ENCODE peak calls at places on chromosomes 4 and X, in four cellular contexts. K, W, P and J are unnamed samples.

GRCh38 chr4:126995235-126995634 is 637.5 kb upstream of the INTU start:
- DNase-seq in K (no peak), W (no peak), P (no peak), J (no peak)

GRCh38 chr4:56505269-56506109 is at the start of gene ARL9:
- DNase-seq in P (peak), W (peak), K (no peak), J (peak)

GRCh38 chrX:3166670-3167455 is 125.6 kb downstream of the ARSF start:
- DNase-seq in K (no peak), P (no peak), W (no peak), J (no peak)

GRCh38 chr4:1523907-1524636 is 117.8 kb upstream of the NKX1-1 start:
- DNase-seq in P (no peak), K (no peak), W (peak), J (no peak)

GRCh38 chr4:27973056-27973455 is 1112.4 kb downstream of the STIM2 start:
- DNase-seq in P (no peak), W (no peak), K (no peak), J (no peak)

GRCh38 chrX:67543818-67544217 is at the start of gene AR:
- DNase-seq in W (peak), P (peak), K (no peak), J (peak)

GRCh38 chrX:115226929-115227328 is 7.0 kb downstream of the LRCH2 start:
- DNase-seq in P (no peak), W (no peak), K (no peak), J (peak)

GRCh38 chrX:40109288-40110008 is 11.7 kb upstream of the BCOR start:
- DNase-seq in K (no peak), W (peak), P (peak), J (peak)

GRCh38 chrX:69150294-69150960 is 14.8 kb downstream of the PJA1 start:
- DNase-seq in W (no peak), P (peak), K (no peak), J (peak)

GRCh38 chr4:16827762-16828724 is 70.4 kb downstream of the LDB2 start:
- DNase-seq in K (no peak), P (no peak), W (no peak), J (no peak)

GRCh38 chr4:56976878-56977320 is 507 bp downstream of the NOA1 start:
- DNase-seq in W (peak), K (no peak), P (peak), J (peak)

GRCh38 chr4:82428526-82428968 is 1.7 kb downstream of the HNRNPDL start:
- DNase-seq in K (no peak), P (no peak), W (no peak), J (no peak)

GRCh38 chr4:121789960-121790829 is 10.9 kb upstream of the EXOSC9 start:
- DNase-seq in K (no peak), P (no peak), W (no peak), J (no peak)

GRCh38 chrX:16348286-16348685 is 181.0 kb downstream of the MAGEB17 start:
- DNase-seq in W (no peak), K (no peak), P (no peak), J (no peak)

GRCh38 chr4:8835521-8836365 is 35.9 kb downstream of the HMX1 start:
- DNase-seq in P (no peak), K (no peak), W (peak), J (peak)

GRCh38 chrX:3599787-3600465 is 113.5 kb downstream of the PRKX start:
- DNase-seq in P (no peak), K (no peak), W (no peak), J (no peak)

GRCh38 chr4:145535202-145535601 is 53.5 kb downstream of the SMAD1 start:
- DNase-seq in W (no peak), P (no peak), K (no peak), J (no peak)

GRCh38 chrX:51178352-51178751 is 154.3 kb upstream of the NUDT10 start:
- DNase-seq in P (no peak), W (no peak), K (no peak), J (no peak)

GRCh38 chr4:37981844-37982720 is 21.9 kb downstream of the PTTG2 start:
- DNase-seq in W (no peak), K (no peak), P (no peak), J (peak)

GRCh38 chrX:65643046-65643785 is 24.2 kb upstream of the MSN start:
- DNase-seq in P (no peak), K (no peak), W (no peak), J (no peak)

GRCh38 chr4:181799670-181800069 is 443.5 kb upstream of the TENM3 start:
- DNase-seq in P (no peak), K (no peak), W (no peak), J (no peak)

GRCh38 chr4:180652533-180652932 is 1590.7 kb upstream of the TENM3 start:
- DNase-seq in P (no peak), W (no peak), K (no peak), J (no peak)

GRCh38 chrX:116318672-116319071 is 117.7 kb upstream of the SLC6A14 start:
- DNase-seq in P (no peak), W (no peak), K (no peak), J (no peak)

DNA sequence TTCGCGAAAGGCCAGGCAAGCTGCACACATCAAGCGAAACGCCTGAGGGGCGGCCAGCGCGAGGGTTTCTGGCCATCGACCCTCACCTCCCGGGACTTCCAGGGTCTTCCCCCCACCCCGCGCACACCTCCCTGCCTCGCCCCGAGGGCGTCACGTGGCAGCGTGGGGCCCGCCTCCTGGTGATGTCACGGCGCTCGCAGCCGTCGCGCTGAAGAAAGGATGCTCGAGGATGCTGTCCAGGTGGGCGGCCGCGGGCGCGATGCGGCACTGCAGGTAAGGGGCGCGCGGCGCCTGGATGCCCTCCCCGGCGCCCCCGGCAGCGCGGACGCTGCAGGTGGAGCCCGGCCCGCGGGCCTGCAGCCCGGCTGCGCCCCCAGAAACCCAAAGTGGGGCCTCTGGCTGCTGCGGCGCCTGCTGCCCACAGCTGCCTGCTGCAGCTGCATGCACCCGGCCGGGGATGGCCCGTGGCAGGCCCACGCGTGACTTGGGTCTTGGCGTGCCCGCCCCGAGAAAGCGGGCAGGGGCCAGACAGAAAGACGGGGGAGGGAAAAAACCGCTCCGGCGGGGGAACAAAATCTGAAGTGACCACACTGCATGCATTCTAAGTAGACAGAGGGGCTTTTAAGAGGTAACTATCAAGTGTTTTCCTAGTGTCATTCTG is 1.6 kb downstream of the CLCN4 start:
- DNase-seq in W (no peak), P (no peak), K (no peak), J (peak)
- H3K4me3 ChIP-seq in W (no peak), P (no peak), K (no peak), J (peak)

GRCh38 chrX:37905436-37906147 is 58.2 kb upstream of the DYNLT3 start:
- DNase-seq in P (no peak), K (no peak), W (peak), J (peak)
- H3K9ac ChIP-seq in P (no peak), K (no peak), W (no peak), J (no peak)

DNA sequence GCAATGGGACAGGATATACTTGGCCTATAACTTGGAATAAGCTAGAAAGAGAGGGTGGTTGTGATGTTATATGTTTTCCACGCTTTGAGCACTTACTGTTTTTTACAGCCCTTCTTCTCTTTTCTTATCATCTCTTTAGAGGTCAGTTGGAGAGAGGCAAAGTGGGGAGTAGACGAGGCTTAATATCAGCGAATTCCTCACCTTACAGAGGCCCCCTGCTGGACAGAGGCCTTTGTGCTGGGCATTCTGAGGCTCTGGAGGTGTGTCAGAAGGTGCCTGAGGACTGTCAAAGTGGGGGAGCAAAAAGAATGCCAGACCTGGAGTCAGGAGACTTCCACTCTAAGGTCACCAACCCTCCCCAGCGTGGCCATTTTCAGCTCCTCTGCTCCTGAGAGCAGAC is 42.5 kb downstream of the MAMLD1 start:
- DNase-seq in P (no peak), K (no peak), W (no peak), J (peak)
- TF ChIP-seq CTCF in P (no peak), K (peak), W (no peak), J (peak)

GRCh38 chr4:178414881-178415446 is 972.7 kb upstream of the AGA start:
- DNase-seq in K (no peak), P (no peak), W (peak), J (no peak)
- H3K4me3 ChIP-seq in K (no peak), P (no peak), W (no peak), J (no peak)

GRCh38 chrX:7926501-7926900 is 712 bp downstream of the PNPLA4 start:
- DNase-seq in P (no peak), W (no peak), K (no peak), J (no peak)
- H3K9ac ChIP-seq in P (peak), W (peak), K (peak), J (no peak)

GRCh38 chr4:120290553-120290952 is 223.9 kb upstream of the MAD2L1 start:
- DNase-seq in P (no peak), K (no peak), W (no peak), J (no peak)
- TF ChIP-seq CTCF in P (no peak), K (no peak), W (no peak), J (no peak)

GRCh38 chr4:89357787-89358186 is 50.2 kb upstream of the GPRIN3 start:
- DNase-seq in P (no peak), K (no peak), W (no peak), J (no peak)

GRCh38 chr4:89353514-89353913 is 45.9 kb upstream of the GPRIN3 start:
- DNase-seq in W (no peak), P (no peak), K (no peak), J (no peak)

GRCh38 chr4:89356086-89356485 is 48.5 kb upstream of the GPRIN3 start:
- DNase-seq in K (no peak), P (peak), W (no peak), J (no peak)

GRCh38 chr4:89358935-89359364 is 51.4 kb upstream of the GPRIN3 start:
- DNase-seq in K (no peak), W (no peak), P (no peak), J (no peak)

DNA sequence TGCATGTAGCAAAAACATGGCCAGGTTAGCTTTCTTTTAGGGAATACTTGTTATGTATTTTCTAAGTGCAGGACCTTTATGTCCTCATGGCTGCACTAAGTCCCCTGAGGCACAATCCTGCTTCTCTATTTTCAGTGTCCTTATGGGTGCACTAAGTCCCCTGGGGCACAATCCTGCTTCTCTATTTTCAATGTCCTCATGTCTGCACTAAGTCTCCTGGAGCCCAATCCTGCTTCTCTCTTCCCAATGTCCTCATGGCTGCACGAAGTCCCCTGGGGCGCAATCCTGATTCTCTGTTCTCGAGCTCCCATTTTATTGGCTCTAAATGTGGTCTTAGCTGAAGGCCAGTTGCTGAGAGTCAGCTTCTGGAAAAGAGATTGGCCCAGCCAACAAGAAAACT is 49.7 kb upstream of the GPRIN3 start:
- DNase-seq in P (no peak), K (no peak), W (no peak), J (no peak)
- H3K4me3 ChIP-seq in P (no peak), K (no peak), W (no peak), J (no peak)

GRCh38 chr4:25879587-25879986 is 16.8 kb upstream of the SEL1L3 start:
- DNase-seq in P (no peak), W (no peak), K (no peak), J (no peak)
- H3K9ac ChIP-seq in P (no peak), W (no peak), K (no peak), J (no peak)